ENCODE peak calls at places on chromosomes 11 and 22, in nine cellular contexts. E, A, D, G, X, M, J, L and W are unnamed samples.

GRCh38 chr11:19380375-19380774 is 139.6 kb upstream of the E2F8 start:
- DNase-seq in J (no peak), G (peak; percentile 29), A (peak; percentile 79), X (no peak), M (no peak), E (no peak), L (no peak), D (no peak), W (no peak)

GRCh38 chr22:44337658-44338004 is 24.9 kb upstream of the SHISAL1 start:
- DNase-seq in A (no peak), M (no peak), E (no peak), X (peak; percentile 60), D (peak; percentile 32), G (no peak), L (peak; percentile 27), J (no peak), W (no peak)

GRCh38 chr11:28529540-28530410 is 421.6 kb downstream of the METTL15 start:
- DNase-seq in D (no peak), J (no peak), A (peak; percentile 65), G (peak; percentile 37), L (peak; percentile 9), E (no peak), M (no peak), X (peak; percentile 74), W (no peak)

GRCh38 chr11:22244986-22245592 is 52.2 kb downstream of the ANO5 start:
- DNase-seq in A (peak; percentile 36), J (peak; percentile 35), G (peak; percentile 15), X (peak; percentile 85), D (peak; percentile 47), L (peak; percentile 7), M (peak; percentile 28), E (no peak), W (no peak)

GRCh38 chr11:36122715-36123114 is 166.5 kb downstream of the COMMD9 start:
- DNase-seq in L (no peak), E (no peak), A (peak; percentile 46), D (no peak), X (no peak), J (no peak), G (no peak), M (no peak), W (no peak)

GRCh38 chr11:128490092-128490491 is 97.3 kb downstream of the ETS1 start:
- DNase-seq in X (no peak), A (no peak), D (no peak), G (no peak), M (no peak), J (no peak), E (no peak), L (no peak), W (no peak)

GRCh38 chr11:86469491-86470388 is 95.1 kb downstream of the CCDC81 start:
- DNase-seq in G (no peak), A (no peak), L (no peak), E (no peak), M (no peak), X (no peak), D (no peak), J (no peak), W (no peak)

GRCh38 chr22:47017245-47017644 is 254.8 kb downstream of the TBC1D22A start:
- DNase-seq in X (no peak), M (no peak), E (no peak), D (peak; percentile 11), L (no peak), A (no peak), G (no peak), J (peak; percentile 8), W (no peak)

GRCh38 chr11:67345949-67346819 is 7.2 kb downstream of the POLD4 start:
- DNase-seq in G (peak; percentile 54), E (no peak), M (peak; percentile 89), A (peak; percentile 49), X (peak; percentile 73), L (peak; percentile 13), J (peak; percentile 62), D (peak; percentile 68), W (no peak)

GRCh38 chr22:45310331-45311032 is 748 bp downstream of the FAM118A start:
- DNase-seq in G (no peak), J (no peak), E (no peak), M (no peak), X (no peak), A (peak; percentile 21), D (no peak), L (no peak), W (peak; percentile 89)

GRCh38 chr11:674406-674805 is 20.6 kb downstream of the DEAF1 start:
- DNase-seq in D (no peak), E (no peak), X (no peak), A (no peak), J (no peak), L (no peak), G (no peak), M (no peak), W (no peak)

GRCh38 chr22:49298834-49299750 is 528.6 kb downstream of the BRD1 start:
- DNase-seq in G (no peak), M (no peak), X (no peak), L (no peak), E (peak; percentile 24), J (no peak), D (peak; percentile 15), A (no peak), W (peak; percentile 47)

GRCh38 chr11:62980133-62980760 is 4.5 kb downstream of the SLC22A6 start:
- DNase-seq in A (peak; percentile 6), J (no peak), X (peak; percentile 42), D (no peak), L (no peak), E (no peak), M (no peak), G (no peak), W (no peak)

GRCh38 chr11:7851391-7851790 is 54.6 kb upstream of the OR5P2 start:
- DNase-seq in M (no peak), L (peak; percentile 7), G (peak; percentile 8), A (no peak), D (no peak), E (no peak), X (peak; percentile 57), J (no peak), W (no peak)

GRCh38 chr11:65119670-65119995 is 2.1 kb upstream of the ZNHIT2 start:
- DNase-seq in L (no peak), D (no peak), A (no peak), M (no peak), J (no peak), E (no peak), X (no peak), G (no peak), W (no peak)

GRCh38 chr11:65120831-65121230 is 1.1 kb downstream of the FAU start:
- DNase-seq in L (no peak), E (no peak), D (no peak), G (no peak), X (no peak), A (no peak), M (no peak), J (no peak), W (no peak)

GRCh38 chr11:65117206-65118096 is at the start of gene ZNHIT2:
- DNase-seq in X (peak; percentile 99), E (peak; percentile 100), G (peak; percentile 98), M (peak; percentile 99), D (peak; percentile 100), A (peak; percentile 99), L (peak; percentile 94), J (peak; percentile 99), W (peak; percentile 100)

GRCh38 chr11:65116370-65117205 is 913 bp downstream of the ZNHIT2 start:
- DNase-seq in X (peak; percentile 67), L (no peak), E (no peak), M (no peak), A (peak; percentile 38), J (peak; percentile 47), G (no peak), D (peak; percentile 42), W (peak; percentile 89)

GRCh38 chr11:65118097-65118837 is 766 bp upstream of the ZNHIT2 start:
- DNase-seq in X (no peak), M (no peak), G (no peak), A (no peak), E (no peak), L (no peak), D (no peak), J (no peak), W (peak; percentile 82)
- TF ChIP-seq POLR2AphosphoS5 in X (no peak), M (no peak), G (no peak), A (no peak), E (no peak), L (no peak), D (no peak), J (no peak), W (no peak)

GRCh38 chr11:69965821-69966582 is 112.1 kb upstream of the ANO1 start:
- DNase-seq in E (no peak), G (no peak), A (no peak), D (no peak), X (no peak), M (no peak), L (no peak), J (no peak), W (no peak)
- H3K4me3 ChIP-seq in E (no peak overlapping the region), G (no peak overlapping the region), A (no peak overlapping the region), D (no peak overlapping the region), X (no peak overlapping the region), M (no peak overlapping the region), L (no peak overlapping the region), J (no peak overlapping the region), W (no peak overlapping the region)

DNA sequence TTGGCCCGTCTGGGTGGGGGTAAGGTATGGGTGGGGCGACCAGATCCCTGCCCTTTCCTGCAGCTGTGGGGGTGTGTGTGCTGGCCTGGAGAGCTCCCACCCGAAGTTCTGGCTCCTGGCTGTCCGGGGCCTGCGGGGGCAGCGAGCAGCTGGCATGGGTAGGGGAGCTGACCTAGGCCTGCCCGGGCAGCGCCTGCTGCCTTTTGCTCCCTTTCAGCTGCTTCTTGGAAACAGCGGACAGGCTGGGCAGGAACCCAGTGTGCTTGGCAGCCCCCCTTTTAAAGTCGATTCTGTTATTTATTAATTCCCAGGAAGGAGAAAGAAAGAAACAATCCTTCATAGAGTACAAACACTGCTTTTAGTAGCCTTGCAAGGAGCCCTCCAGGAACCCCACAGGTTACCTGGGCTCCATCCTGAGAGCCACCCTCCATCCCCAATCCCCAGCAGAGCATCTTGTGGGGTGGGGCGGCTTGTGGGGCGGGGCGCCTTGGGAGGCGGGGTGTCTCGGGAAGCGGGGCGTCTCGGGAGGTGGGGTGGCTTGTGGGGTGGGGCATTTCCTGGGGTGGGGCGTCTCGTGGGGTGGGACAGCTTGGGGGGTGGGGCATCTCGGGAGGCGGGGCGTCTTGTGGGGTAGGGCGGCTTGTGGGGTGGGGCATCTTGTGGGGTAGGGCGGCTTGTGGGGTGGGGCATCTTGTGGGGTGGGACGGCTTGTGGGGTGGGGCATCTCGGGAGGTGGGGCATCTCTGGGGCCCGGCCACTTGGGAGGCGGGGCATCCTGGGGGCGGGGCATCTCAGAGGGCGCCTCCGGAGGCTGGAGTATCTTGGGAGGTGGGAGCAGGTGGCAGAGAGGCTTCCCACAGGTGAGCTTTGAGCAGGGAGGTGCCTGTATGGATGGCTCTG is 7.0 kb downstream of the CD81 start:
- DNase-seq in D (no peak), J (no peak), E (no peak), M (no peak), G (no peak), A (no peak), X (peak; percentile 69), L (peak; percentile 89), W (peak; percentile 89)
- TF ChIP-seq POLR2AphosphoS5 in D (no peak), J (no peak), E (no peak), M (no peak), G (no peak), A (no peak), X (no peak), L (no peak), W (peak; percentile 52)

DNA sequence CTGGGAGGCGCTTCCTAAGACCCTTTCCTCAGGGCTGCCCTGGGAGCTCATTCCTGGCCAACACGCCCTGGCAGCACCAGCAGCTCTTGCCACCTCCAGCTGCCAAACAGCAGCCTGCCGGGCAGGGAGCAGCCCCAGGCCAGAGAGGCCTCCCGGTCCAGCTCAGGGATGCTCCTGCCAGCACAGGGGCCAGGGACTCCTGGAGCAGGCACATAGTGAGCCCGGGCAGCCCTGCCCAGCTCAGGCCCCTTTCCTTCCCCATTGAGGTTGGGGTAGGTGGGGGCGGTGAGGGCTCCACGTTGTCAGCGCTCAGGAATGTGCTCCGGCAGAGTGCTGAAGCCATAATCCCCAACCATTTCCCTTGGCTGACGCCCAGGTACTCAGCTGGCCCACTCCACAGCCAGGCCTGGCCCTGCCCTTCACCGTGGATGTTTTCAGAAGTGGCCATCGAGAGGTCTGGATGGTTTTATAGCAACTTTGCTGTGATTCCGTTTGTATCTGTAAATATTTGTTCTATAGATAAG is 7.6 kb downstream of the SLC39A13 start:
- DNase-seq in J (peak; percentile 92), D (peak; percentile 78), E (peak; percentile 80), A (peak; percentile 88), G (peak; percentile 49), L (peak; percentile 26), M (peak; percentile 18), X (peak; percentile 43), W (no peak)
- H3K4me3 ChIP-seq in J (no peak overlapping the region), D (no peak overlapping the region), E (no peak overlapping the region), A (no peak overlapping the region), G (peak overlapping the region; percentile 28), L (no peak overlapping the region), M (no peak overlapping the region), X (no peak overlapping the region), W (no peak overlapping the region)